ENCODE peak calls at places on chromosomes 16 and 17, in four cellular contexts. A, R, D and E are unnamed samples.

GRCh38 chr16:69204106-69204655 is 17.2 kb downstream of the SNTB2 start:
- DNase-seq in A (no peak), R (no peak), D (no peak), E (no peak)

GRCh38 chr16:88378836-88379693 is 3.7 kb upstream of the ZNF469 start:
- DNase-seq in A (no peak), R (no peak), D (peak), E (no peak)

GRCh38 chr16:20865420-20866126 is 34.6 kb downstream of the DCUN1D3 start:
- DNase-seq in A (no peak), R (no peak), D (no peak), E (peak)

GRCh38 chr17:6568186-6568758 is 11.9 kb upstream of the PITPNM3 start:
- DNase-seq in A (no peak), R (no peak), D (no peak), E (no peak)

GRCh38 chr17:74646231-74646630 is 22.7 kb upstream of the CD300E start:
- DNase-seq in A (peak), R (no peak), D (no peak), E (peak)

GRCh38 chr16:48231675-48232214 is 12.4 kb upstream of the LONP2 start:
- DNase-seq in A (peak), R (no peak), D (no peak), E (peak)

GRCh38 chr16:15422222-15422621 is 12.2 kb upstream of the BMERB1 start:
- DNase-seq in A (no peak), R (peak), D (no peak), E (no peak)

GRCh38 chr16:49352923-49353322 is 20.7 kb upstream of the C16orf78 start:
- DNase-seq in A (no peak), R (no peak), D (no peak), E (peak)

GRCh38 chr17:13265306-13265705 is 247.5 kb upstream of the ELAC2 start:
- DNase-seq in A (no peak), R (no peak), D (no peak), E (no peak)

GRCh38 chr16:88333645-88334516 is 48.9 kb upstream of the ZNF469 start:
- DNase-seq in A (no peak), R (no peak), D (no peak), E (no peak)

GRCh38 chr16:3854740-3855139 is 25.8 kb downstream of the CREBBP start:
- DNase-seq in A (peak), R (no peak), D (no peak), E (peak)

GRCh38 chr17:21397341-21398050 is 21.3 kb downstream of the KCNJ12 start:
- DNase-seq in A (peak), R (no peak), D (no peak), E (peak)

GRCh38 chr17:63446981-63447687 is 1.0 kb upstream of the CYB561 start:
- DNase-seq in A (peak), R (no peak), D (no peak), E (no peak)

GRCh38 chr16:69930117-69930776 is 20.9 kb upstream of the CLEC18A start:
- DNase-seq in A (peak), R (peak), D (no peak), E (peak)

GRCh38 chr17:81350320-81350686 is 45.0 kb upstream of the BAHCC1 start:
- DNase-seq in A (no peak), R (no peak), D (no peak), E (no peak)

GRCh38 chr16:88804552-88805339 is 1.2 kb downstream of the CDT1 start:
- DNase-seq in A (no peak), R (no peak), D (peak), E (no peak)

GRCh38 chr16:50368410-50369132 is at the start of gene BRD7:
- DNase-seq in A (peak), R (peak), D (peak), E (peak)

GRCh38 chr16:89201467-89202377 is 1.4 kb upstream of the SLC22A31 start:
- DNase-seq in A (peak), R (peak), D (peak), E (peak)

GRCh38 chr17:37488607-37489196 is 989 bp upstream of the DUSP14 start:
- DNase-seq in A (peak), R (peak), D (peak), E (peak)

GRCh38 chr17:61504697-61505096 is 52.5 kb downstream of the TBX4 start:
- DNase-seq in A (peak), R (no peak), D (no peak), E (peak)

GRCh38 chr16:30005341-30006094 is 5.3 kb downstream of the DOC2A start:
- DNase-seq in A (peak), R (peak), D (no peak), E (peak)

GRCh38 chr17:77125432-77125901 is 15.3 kb upstream of the SEC14L1 start:
- DNase-seq in A (peak), R (no peak), D (no peak), E (peak)

GRCh38 chr17:73984981-73985380 is 218.5 kb upstream of the RPL38 start:
- DNase-seq in A (no peak), R (no peak), D (no peak), E (no peak)

GRCh38 chr17:47629826-47630225 is 19.9 kb upstream of the KPNB1 start:
- DNase-seq in A (no peak), R (no peak), D (no peak), E (no peak)

GRCh38 chr17:48499248-48499647 is 31.6 kb downstream of the HOXB1 start:
- DNase-seq in A (no peak), R (no peak), D (no peak), E (no peak)

GRCh38 chr16:4647661-4647965 is 23.0 kb downstream of the MGRN1 start:
- DNase-seq in A (no peak), R (no peak), D (no peak), E (no peak)

GRCh38 chr17:58517378-58517927 is 3.0 kb upstream of the MTMR4 start:
- DNase-seq in A (no peak), R (no peak), D (no peak), E (no peak)

GRCh38 chr16:84530590-84530989 is 26.1 kb upstream of the MEAK7 start:
- DNase-seq in A (no peak), R (no peak), D (no peak), E (no peak)

GRCh38 chr16:81693047-81693446 is 86.0 kb upstream of the PLCG2 start:
- DNase-seq in A (no peak), R (no peak), D (no peak), E (no peak)

GRCh38 chr17:76240461-76241204 is at the start of gene RNF157:
- DNase-seq in A (peak), R (peak), D (peak), E (peak)

GRCh38 chr17:28252436-28252835 is 66.6 kb upstream of the TMEM97 start:
- DNase-seq in A (no peak), R (no peak), D (no peak), E (no peak)

GRCh38 chr17:44916059-44916780 is 920 bp upstream of the GFAP start:
- DNase-seq in A (peak), R (no peak), D (peak), E (no peak)

GRCh38 chr16:2529061-2529931 is 1.9 kb downstream of the CEMP1 start:
- DNase-seq in A (no peak), R (no peak), D (peak), E (no peak)

DNA sequence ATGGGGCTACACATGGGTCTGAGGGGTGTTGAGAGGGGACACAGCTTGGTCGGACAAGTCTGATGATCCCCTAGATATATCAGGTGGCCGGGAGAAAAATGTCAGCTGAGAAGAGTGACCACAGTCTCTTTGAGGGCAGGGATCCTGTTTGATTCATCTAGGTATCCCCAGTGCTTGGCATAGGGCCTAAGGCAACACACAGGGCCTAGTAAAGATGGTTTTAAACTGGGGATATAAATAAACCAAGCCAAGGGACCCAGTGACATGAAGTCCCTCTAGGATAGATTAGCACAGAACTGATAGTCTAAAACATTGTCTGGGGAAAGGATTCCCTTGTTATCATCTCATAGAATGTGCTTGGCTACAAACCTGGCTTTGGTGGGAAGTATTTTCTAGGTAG is 1.4 kb downstream of the ERCC4 start:
- DNase-seq in A (no peak), R (no peak), D (no peak), E (no peak)
- H3K4me3 ChIP-seq in A (peak), R (no peak), D (no peak), E (no peak)

GRCh38 chr17:8893059-8893458 is 25.6 kb upstream of the PIK3R6 start:
- DNase-seq in A (no peak), R (no peak), D (no peak), E (no peak)

GRCh38 chr17:8894673-8895578 is 27.5 kb upstream of the PIK3R6 start:
- DNase-seq in A (peak), R (peak), D (peak), E (peak)

GRCh38 chr17:8892338-8892690 is 24.8 kb upstream of the PIK3R6 start:
- DNase-seq in A (no peak), R (no peak), D (no peak), E (no peak)

GRCh38 chr17:8894189-8894611 is 26.7 kb upstream of the PIK3R6 start:
- DNase-seq in A (no peak), R (no peak), D (peak), E (no peak)

GRCh38 chr17:8893621-8894020 is 26.1 kb upstream of the PIK3R6 start:
- DNase-seq in A (no peak), R (no peak), D (no peak), E (no peak)
- TF ChIP-seq CTCF in A (no peak), R (no peak), D (no peak), E (no peak)

DNA sequence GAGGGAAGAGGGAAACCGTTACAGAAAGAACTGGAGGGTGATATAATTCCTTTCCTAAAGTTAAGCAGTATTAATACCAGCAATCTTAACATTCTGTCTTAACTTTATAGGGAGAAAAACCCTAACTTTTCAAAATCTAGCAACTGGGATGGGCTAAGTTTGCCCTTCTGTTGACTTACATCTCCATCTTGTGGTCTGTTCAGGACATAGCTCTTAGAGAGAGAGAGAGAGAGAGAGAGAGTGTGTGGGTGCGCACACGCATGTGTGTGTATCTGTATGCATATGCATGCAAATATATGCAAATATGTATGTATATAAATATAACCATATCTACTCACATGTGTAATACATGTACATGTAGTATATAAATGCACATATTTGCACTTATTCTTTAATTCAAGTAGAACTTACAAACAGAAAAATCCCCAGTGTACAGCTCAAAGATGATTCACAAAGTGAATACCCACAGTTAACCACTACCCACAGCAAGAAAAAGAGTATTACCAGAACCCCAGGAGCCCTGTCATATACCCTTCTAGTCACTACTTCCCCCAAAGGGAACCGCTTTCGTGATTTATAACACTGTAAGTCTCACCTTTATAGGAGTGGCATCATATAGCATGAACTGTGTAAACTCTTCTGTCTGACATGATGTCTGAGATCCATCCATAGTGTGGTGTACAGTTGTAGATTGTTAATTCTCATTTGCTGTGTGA is 46.4 kb downstream of the STX8 start:
- DNase-seq in A (peak), R (no peak), D (no peak), E (peak)
- H3K4me3 ChIP-seq in A (no peak), R (no peak), D (no peak), E (no peak)

GRCh38 chr16:55368205-55368604 is 44.2 kb downstream of the IRX6 start:
- DNase-seq in A (no peak), R (no peak), D (no peak), E (no peak)

GRCh38 chr16:55369151-55369550 is 45.1 kb downstream of the IRX6 start:
- DNase-seq in A (no peak), R (no peak), D (no peak), E (no peak)

GRCh38 chr16:55372792-55373488 is 48.9 kb downstream of the IRX6 start:
- DNase-seq in A (no peak), R (no peak), D (no peak), E (no peak)

GRCh38 chr16:55373489-55373832 is 49.5 kb downstream of the IRX6 start:
- DNase-seq in A (no peak), R (no peak), D (no peak), E (no peak)

DNA sequence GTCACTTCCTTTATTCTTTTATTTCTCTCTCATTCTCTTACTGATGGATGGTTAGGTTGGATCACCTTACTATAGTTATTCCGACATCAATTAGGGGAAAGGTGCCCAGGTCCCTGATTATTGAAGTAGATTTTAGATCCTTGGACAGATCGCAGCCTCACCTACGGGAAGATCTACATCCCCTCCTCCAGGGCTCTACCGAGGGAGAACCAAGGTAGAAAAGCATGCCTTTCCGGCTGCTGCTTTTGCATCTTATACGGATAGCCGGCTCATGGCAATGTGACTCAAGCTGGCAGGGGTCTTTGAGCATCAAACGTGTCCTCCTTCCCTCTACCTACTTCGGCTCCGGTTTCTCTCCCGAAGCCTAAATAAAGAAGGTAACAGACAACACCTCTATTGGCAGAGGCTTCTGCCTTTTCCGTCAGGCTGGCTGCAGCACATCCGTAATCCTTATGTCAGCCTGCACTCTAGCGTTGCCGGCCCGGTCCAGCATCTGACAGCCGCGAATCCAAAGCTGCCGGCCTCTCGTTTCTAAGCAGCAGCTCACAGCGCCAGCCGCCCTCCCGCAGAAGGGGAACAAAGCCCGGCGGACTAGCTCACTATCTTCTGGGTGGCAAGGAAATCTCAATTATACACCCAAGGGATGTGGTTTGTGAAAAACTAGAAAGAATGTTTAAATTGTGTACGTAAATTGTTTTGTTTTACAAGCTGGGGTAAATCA is 46.9 kb downstream of the IRX6 start:
- DNase-seq in A (peak), R (peak), D (peak), E (peak)
- TF ChIP-seq CTCF in A (peak), R (no peak), D (peak), E (peak)

GRCh38 chr16:53131050-53131362 is 76.2 kb downstream of the CHD9 start:
- DNase-seq in A (no peak), R (no peak), D (no peak), E (no peak)
- H3K4me3 ChIP-seq in A (peak), R (peak), D (peak), E (peak)

GRCh38 chr17:33521784-33522183 is 228.7 kb upstream of the ASIC2 start:
- DNase-seq in A (no peak), R (no peak), D (no peak), E (peak)

GRCh38 chr17:33519692-33520091 is 226.6 kb upstream of the ASIC2 start:
- DNase-seq in A (no peak), R (no peak), D (no peak), E (no peak)

GRCh38 chr17:33522623-33523022 is 229.5 kb upstream of the ASIC2 start:
- DNase-seq in A (no peak), R (no peak), D (no peak), E (no peak)

GRCh38 chr17:33523577-33523981 is 230.5 kb upstream of the ASIC2 start:
- DNase-seq in A (peak), R (no peak), D (no peak), E (peak)

DNA sequence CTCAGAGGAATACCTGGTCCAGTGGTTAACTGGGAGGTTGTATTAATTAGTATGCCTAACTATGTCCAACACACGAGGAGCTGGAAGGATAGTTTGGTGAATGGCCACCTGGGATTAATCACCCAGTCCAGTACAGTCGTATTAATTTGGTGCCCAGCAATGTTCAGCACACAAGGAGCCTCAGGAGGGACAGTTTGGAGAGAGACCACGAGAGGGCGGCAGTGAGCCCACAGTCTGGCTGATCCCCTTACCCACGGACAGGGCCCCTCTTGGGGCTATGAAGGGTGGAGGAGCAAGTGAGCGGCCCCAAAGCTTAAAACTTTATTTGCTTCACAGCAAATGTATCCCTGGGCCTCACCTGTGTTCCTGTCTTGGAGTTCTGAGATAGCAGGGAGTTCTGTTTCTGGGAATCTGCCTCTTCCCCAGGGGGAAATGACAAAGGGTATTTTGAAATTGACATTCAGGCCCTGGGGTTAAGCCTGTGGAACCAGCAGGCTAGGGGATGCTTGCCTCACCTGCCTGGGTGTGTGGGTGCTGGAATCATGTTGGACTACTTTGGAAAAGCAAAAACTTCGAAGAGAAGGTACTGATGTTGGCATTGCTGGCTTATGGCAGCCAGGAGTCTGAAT is 227.4 kb upstream of the ASIC2 start:
- DNase-seq in A (peak), R (peak), D (no peak), E (peak)
- TF ChIP-seq CTCF in A (peak), R (peak), D (peak), E (peak)